ENCODE peak calls at places on chromosome 14, in nine cellular contexts. J, F, C, Q, D, L, K, I and O are unnamed samples.

GRCh38 chr14:35531960-35532747 is 1.8 kb upstream of the INSM2 start:
- DNase-seq in L (no peak), J (no peak), I (no peak), D (no peak), F (no peak), Q (no peak), K (no peak), C (no peak), O (no peak)

GRCh38 chr14:88258026-88258425 is 65.0 kb downstream of the KCNK10 start:
- DNase-seq in J (no peak), C (no peak), I (no peak), Q (no peak), F (no peak), D (no peak), K (no peak), L (no peak), O (no peak)

GRCh38 chr14:26992403-26993115 is 394.7 kb upstream of the NOVA1 start:
- DNase-seq in I (no peak), C (no peak), K (no peak), L (no peak), J (no peak), F (no peak), D (no peak), Q (no peak), O (no peak)

GRCh38 chr14:68937790-68938514 is 41.1 kb downstream of the ACTN1 start:
- DNase-seq in K (no peak), J (peak; percentile 76), L (no peak), I (peak; percentile 11), F (peak; percentile 59), D (peak; percentile 87), Q (no peak), C (no peak), O (no peak)

GRCh38 chr14:95290769-95291440 is 28.8 kb downstream of the CLMN start:
- DNase-seq in C (no peak), K (no peak), L (no peak), F (peak; percentile 93), I (no peak), Q (no peak), D (peak; percentile 65), J (peak; percentile 76), O (no peak)

GRCh38 chr14:85280074-85280473 is 249.9 kb upstream of the FLRT2 start:
- DNase-seq in D (no peak), C (no peak), F (no peak), Q (no peak), K (no peak), I (no peak), J (no peak), L (no peak), O (no peak)

GRCh38 chr14:34368115-34368970 is 93.7 kb downstream of the SPTSSA start:
- DNase-seq in Q (peak; percentile 64), K (peak; percentile 84), J (no peak), D (no peak), F (no peak), I (no peak), L (no peak), C (no peak), O (peak; percentile 80)

GRCh38 chr14:23361763-23362162 is 3.2 kb downstream of the EFS start:
- DNase-seq in J (no peak), C (no peak), Q (no peak), I (no peak), D (no peak), K (no peak), F (no peak), L (no peak), O (no peak)

GRCh38 chr14:105067140-105067968 is 2.1 kb upstream of the GPR132 start:
- DNase-seq in C (no peak), Q (no peak), K (no peak), J (no peak), D (no peak), I (no peak), L (no peak), F (no peak), O (no peak)

GRCh38 chr14:81096656-81097055 is 124.1 kb downstream of the GTF2A1 start:
- DNase-seq in F (no peak), K (no peak), Q (no peak), D (no peak), C (no peak), J (no peak), L (no peak), I (no peak), O (no peak)

GRCh38 chr14:102819790-102820330 is 42.6 kb downstream of the TRAF3 start:
- DNase-seq in I (no peak), J (no peak), K (no peak), L (no peak), Q (no peak), C (no peak), D (no peak), F (no peak), O (no peak)

GRCh38 chr14:105602243-105602750 is 75.9 kb downstream of the TMEM121 start:
- DNase-seq in L (no peak), D (no peak), I (no peak), J (no peak), F (no peak), K (no peak), C (no peak), Q (peak; percentile 75), O (no peak)

GRCh38 chr14:96166475-96167223 is 38.0 kb upstream of the BDKRB2 start:
- DNase-seq in L (no peak), F (peak; percentile 13), Q (no peak), K (no peak), J (no peak), D (no peak), I (no peak), C (no peak), O (no peak)

GRCh38 chr14:66403183-66403582 is 83.0 kb upstream of the CCDC196 start:
- DNase-seq in Q (peak; percentile 12), I (peak; percentile 0), J (no peak), L (peak; percentile 18), C (no peak), F (no peak), D (no peak), K (peak; percentile 40), O (no peak)

GRCh38 chr14:81208489-81208888 is 12.3 kb downstream of the GTF2A1 start:
- DNase-seq in Q (no peak), K (no peak), D (no peak), C (no peak), J (no peak), L (no peak), F (no peak), I (no peak), O (no peak)

GRCh38 chr14:88955470-88955869 is 131.0 kb downstream of the TTC8 start:
- DNase-seq in C (no peak), I (no peak), D (no peak), L (no peak), Q (no peak), F (no peak), J (no peak), K (no peak), O (no peak)

GRCh38 chr14:81633496-81633895 is 99.8 kb upstream of the SEL1L start:
- DNase-seq in J (no peak), C (no peak), D (no peak), K (no peak), F (no peak), Q (no peak), L (no peak), I (no peak), O (no peak)

GRCh38 chr14:57833304-57833703 is 32.6 kb downstream of the SLC35F4 start:
- DNase-seq in J (no peak), C (peak; percentile 96), F (peak; percentile 18), D (no peak), L (peak; percentile 92), Q (no peak), I (no peak), K (no peak), O (no peak)

GRCh38 chr14:93938766-93939303 is 11.7 kb downstream of the FAM181A start:
- DNase-seq in L (no peak), Q (no peak), K (no peak), F (no peak), I (no peak), D (no peak), C (no peak), J (no peak), O (no peak)
- H3K36me3 ChIP-seq in L (no peaks in the 10 kb centered on the region), Q (peaks cover 62% of the 10 kb centered on the region), K (no peaks in the 10 kb centered on the region), F (no peaks in the 10 kb centered on the region), I (no peaks in the 10 kb centered on the region), D (no peaks in the 10 kb centered on the region), C (no peaks in the 10 kb centered on the region), J (peaks cover 39% of the 10 kb centered on the region), O (no peaks in the 10 kb centered on the region)

GRCh38 chr14:91333640-91334039 is 84.0 kb downstream of the CCDC88C start:
- DNase-seq in D (no peak), Q (no peak), L (no peak), J (no peak), C (no peak), F (no peak), K (no peak), I (no peak), O (no peak)

GRCh38 chr14:91330111-91330696 is 85.7 kb upstream of the GPR68 start:
- DNase-seq in J (no peak), L (no peak), D (no peak), K (no peak), C (no peak), I (no peak), F (no peak), Q (no peak), O (no peak)

GRCh38 chr14:91332448-91333059 is 85.1 kb downstream of the CCDC88C start:
- DNase-seq in D (no peak), F (no peak), I (no peak), K (peak; percentile 14), L (no peak), C (no peak), Q (no peak), J (peak; percentile 60), O (no peak)

GRCh38 chr14:91330846-91331245 is 86.3 kb upstream of the GPR68 start:
- DNase-seq in D (no peak), F (no peak), C (no peak), J (no peak), Q (no peak), L (no peak), K (no peak), I (no peak), O (no peak)

GRCh38 chr14:91331761-91332447 is 85.7 kb downstream of the CCDC88C start:
- DNase-seq in F (no peak), C (no peak), Q (no peak), J (no peak), K (no peak), D (no peak), L (no peak), I (no peak), O (no peak)
- TF ChIP-seq POLR2AphosphoS5 in F (no peak), C (no peak), Q (no peak), J (no peak), K (no peak), D (no peak), L (no peak), I (no peak), O (no peak)

GRCh38 chr14:65095633-65096205 is 6.6 kb downstream of the MAX start:
- DNase-seq in Q (no peak), D (no peak), C (no peak), L (no peak), I (peak; percentile 31), K (no peak), F (peak; percentile 67), J (peak; percentile 72), O (no peak)
- H3K36me3 ChIP-seq in Q (peaks cover 49% of the 10 kb centered on the region), D (peaks cover 79% of the 10 kb centered on the region), C (peaks cover 38% of the 10 kb centered on the region), L (peaks cover 3% of the 10 kb centered on the region), I (peaks cover 91% of the 10 kb centered on the region), K (peaks cover 46% of the 10 kb centered on the region), F (peaks cover 5% of the 10 kb centered on the region), J (peaks cover 50% of the 10 kb centered on the region), O (peaks cover 68% of the 10 kb centered on the region)

GRCh38 chr14:52080817-52081755 is 12.2 kb upstream of the NID2 start:
- DNase-seq in F (no peak), C (peak; percentile 3), I (no peak), L (peak; percentile 71), Q (peak; percentile 29), K (peak; percentile 23), J (no peak), D (no peak), O (no peak)
- TF ChIP-seq POLR2AphosphoS5 in F (no peak), C (no peak), I (no peak), L (no peak), Q (no peak), K (no peak), J (no peak), D (no peak), O (no peak)